ENCODE peak calls at places on chromosomes 2 and 18, in ten cellular contexts. J is HAP-1, V is H1, H is astrocyte of the cerebellum, B is WERI-Rb-1, R is GM23248, X is breast epithelium, S is adrenal gland, Z is upper lobe of right lung, M is kidney. P is an unnamed sample.
A peak's percentile ranks its signal among the peaks of the same experiment; 100 is the strongest.

GRCh38 chr2:142306126-142306525 is 175.3 kb upstream of the LRP1B start:
- DNase-seq in Z (no peak), M (no peak), H (no peak), R (no peak), S (no peak), X (no peak), B (no peak), J (no peak), V (no peak), P (no peak)

GRCh38 chr2:234565201-234565600 is 68.3 kb upstream of the ARL4C start:
- DNase-seq in B (no peak), H (no peak), X (no peak), R (no peak), S (no peak), M (no peak), V (no peak), J (no peak), Z (no peak), P (no peak)

GRCh38 chr2:85341269-85342029 is 12.9 kb downstream of the RETSAT start:
- DNase-seq in R (no peak), Z (no peak), X (no peak), J (no peak), B (no peak), M (no peak), V (no peak), S (no peak), H (no peak), P (no peak)

GRCh38 chr2:241359481-241360045 is 3.5 kb downstream of the FARP2 start:
- DNase-seq in S (no peak), B (no peak), R (no peak), J (no peak), M (no peak), V (no peak), H (no peak), X (no peak), Z (no peak), P (no peak)

GRCh38 chr2:227973241-227973640 is 101.8 kb downstream of the DAW1 start:
- DNase-seq in H (no peak), B (no peak), X (no peak), Z (no peak), J (no peak), M (no peak), R (no peak), V (no peak), S (no peak), P (no peak)

GRCh38 chr18:61443311-61443710 is 110.1 kb downstream of the CDH20 start:
- DNase-seq in X (no peak), B (no peak), H (no peak), Z (no peak), J (no peak), M (no peak), S (no peak), V (no peak), R (no peak), P (no peak)

GRCh38 chr2:169328785-169329184 is 33.5 kb downstream of the LRP2 start:
- DNase-seq in X (no peak), B (no peak), M (no peak), H (no peak), J (no peak), Z (no peak), V (no peak), S (no peak), R (no peak), P (no peak)

GRCh38 chr2:234679766-234680687 is 183.1 kb upstream of the ARL4C start:
- DNase-seq in S (peak; percentile 82), H (peak; percentile 96), B (no peak), M (peak; percentile 87), R (peak; percentile 91), X (no peak), Z (no peak), J (no peak), V (no peak), P (no peak)

GRCh38 chr2:105584437-105585010 is 160.2 kb upstream of the NCK2 start:
- DNase-seq in S (no peak), J (no peak), H (no peak), V (no peak), X (no peak), B (no peak), R (no peak), Z (no peak), M (no peak), P (no peak)

GRCh38 chr2:240567872-240568677 is at the start of gene RNPEPL1:
- DNase-seq in V (no peak), Z (peak; percentile 79), R (peak; percentile 71), S (peak; percentile 46), H (no peak), B (peak; percentile 34), J (no peak), M (peak; percentile 85), X (peak; percentile 25), P (no peak)

GRCh38 chr18:12056884-12057402 is 36.7 kb upstream of the ANKRD62 start:
- DNase-seq in H (no peak), B (no peak), R (no peak), X (no peak), M (no peak), S (no peak), J (no peak), Z (no peak), V (no peak), P (no peak)

GRCh38 chr2:27915191-27915590 is 24.7 kb downstream of the BABAM2 start:
- DNase-seq in V (no peak), R (no peak), Z (no peak), M (no peak), X (no peak), J (no peak), S (no peak), B (no peak), H (no peak), P (no peak)

GRCh38 chr2:72757177-72757775 is 68.6 kb downstream of the EXOC6B start:
- DNase-seq in H (no peak), B (no peak), S (peak; percentile 85), X (no peak), R (no peak), M (no peak), J (peak; percentile 42), Z (no peak), V (no peak), P (no peak)

GRCh38 chr18:25239636-25240468 is 112.1 kb downstream of the ZNF521 start:
- DNase-seq in Z (no peak), M (no peak), B (no peak), X (no peak), H (no peak), V (no peak), S (no peak), R (no peak), J (no peak), P (no peak)
- H3K4me3 ChIP-seq in Z (no peak overlapping the region), M (no peak overlapping the region), B (no peak overlapping the region), X (no peak overlapping the region), H (no peak overlapping the region), V (no peak overlapping the region), S (no peak overlapping the region), R (no peak overlapping the region), J (no peak overlapping the region), P (no peak overlapping the region)

DNA sequence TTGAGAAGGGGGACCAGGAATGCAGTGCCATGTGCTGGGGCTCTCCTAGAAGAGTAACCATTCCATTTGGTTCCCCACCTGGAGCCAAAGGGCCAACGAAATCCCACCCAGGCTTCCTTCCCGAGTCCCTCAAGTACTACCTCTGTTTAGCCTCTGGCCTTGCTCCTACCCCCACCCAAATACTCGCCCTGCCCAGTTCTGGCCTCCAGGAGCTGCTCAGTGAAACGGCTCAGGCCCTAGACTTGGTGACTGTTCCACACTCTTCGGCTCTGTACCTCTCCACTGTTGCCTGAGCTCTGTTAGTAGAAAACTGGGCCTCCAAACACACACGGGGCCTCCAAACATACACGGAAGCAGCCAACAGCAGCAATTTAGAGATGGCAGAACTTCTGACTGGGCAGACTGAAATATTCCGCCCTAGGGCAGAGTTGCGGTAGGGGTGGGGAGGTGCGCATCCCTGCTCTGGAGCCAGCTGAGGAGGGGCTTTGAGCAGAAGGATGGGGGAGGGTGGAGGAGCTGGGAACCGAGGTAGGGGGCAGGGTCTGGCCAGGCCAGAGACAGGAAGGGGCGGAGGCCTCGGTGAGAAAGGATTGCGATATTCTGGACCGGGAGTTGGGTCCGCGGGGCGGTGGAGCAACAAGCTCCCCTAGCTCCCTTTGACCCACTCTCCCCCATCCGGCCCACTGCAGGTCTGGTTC is 4.3 kb downstream of the OTX1 start:
- DNase-seq in M (no peak), V (no peak), X (no peak), H (no peak), R (no peak), B (peak; percentile 16), J (no peak), Z (no peak), S (no peak), P (no peak)
- H3K4me3 ChIP-seq in M (no peak overlapping the region), V (peak overlapping the region; percentile 33), X (no peak overlapping the region), H (no peak overlapping the region), R (peak overlapping the region; percentile 56), B (no peak overlapping the region), J (no peak overlapping the region), Z (no peak overlapping the region), S (no peak overlapping the region), P (no peak overlapping the region)

DNA sequence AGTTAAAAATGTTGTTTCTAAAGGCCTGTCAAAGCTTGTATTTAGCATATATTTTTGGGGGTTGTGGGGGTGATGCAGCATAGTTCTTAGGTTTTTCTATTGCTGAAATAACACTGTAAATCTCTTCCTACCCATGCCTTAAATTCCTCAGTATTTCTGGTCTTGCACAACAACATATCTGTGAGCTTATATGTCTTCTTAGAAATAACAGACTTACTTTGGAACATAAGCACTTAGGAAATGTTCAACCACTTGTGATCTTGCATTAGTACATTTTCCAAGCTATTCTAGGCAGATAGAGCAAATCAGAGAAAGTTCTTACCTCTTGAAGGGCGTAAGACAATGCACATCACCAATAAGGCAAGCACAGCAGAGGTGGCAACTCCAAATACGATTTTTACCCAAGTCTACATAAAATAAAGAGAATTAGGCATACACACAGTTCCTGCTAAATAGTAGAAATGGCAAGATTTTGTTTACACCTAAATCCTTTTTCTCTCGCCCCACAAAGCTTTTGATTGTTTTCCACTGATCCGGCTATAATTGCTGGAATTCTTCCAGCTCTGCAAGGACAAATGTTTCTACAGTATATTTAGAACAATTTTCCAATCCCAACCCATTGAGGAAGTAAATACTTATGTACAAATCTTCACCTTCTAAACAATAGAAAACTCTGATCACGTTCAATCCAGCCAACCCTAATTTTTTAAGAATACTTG is 500 bp downstream of the FAP start:
- DNase-seq in J (no peak), S (no peak), H (no peak), X (no peak), B (no peak), V (no peak), Z (no peak), M (no peak), R (peak; percentile 73), P (no peak)
- H3K4me3 ChIP-seq in J (no peak overlapping the region), S (peak overlapping the region; percentile 2), H (peak overlapping the region; percentile 58), X (peak overlapping the region; percentile 33), B (no peak overlapping the region), V (no peak overlapping the region), Z (peak overlapping the region; percentile 23), M (no peak overlapping the region), R (peak overlapping the region; percentile 88), P (peak overlapping the region; percentile 70)

DNA sequence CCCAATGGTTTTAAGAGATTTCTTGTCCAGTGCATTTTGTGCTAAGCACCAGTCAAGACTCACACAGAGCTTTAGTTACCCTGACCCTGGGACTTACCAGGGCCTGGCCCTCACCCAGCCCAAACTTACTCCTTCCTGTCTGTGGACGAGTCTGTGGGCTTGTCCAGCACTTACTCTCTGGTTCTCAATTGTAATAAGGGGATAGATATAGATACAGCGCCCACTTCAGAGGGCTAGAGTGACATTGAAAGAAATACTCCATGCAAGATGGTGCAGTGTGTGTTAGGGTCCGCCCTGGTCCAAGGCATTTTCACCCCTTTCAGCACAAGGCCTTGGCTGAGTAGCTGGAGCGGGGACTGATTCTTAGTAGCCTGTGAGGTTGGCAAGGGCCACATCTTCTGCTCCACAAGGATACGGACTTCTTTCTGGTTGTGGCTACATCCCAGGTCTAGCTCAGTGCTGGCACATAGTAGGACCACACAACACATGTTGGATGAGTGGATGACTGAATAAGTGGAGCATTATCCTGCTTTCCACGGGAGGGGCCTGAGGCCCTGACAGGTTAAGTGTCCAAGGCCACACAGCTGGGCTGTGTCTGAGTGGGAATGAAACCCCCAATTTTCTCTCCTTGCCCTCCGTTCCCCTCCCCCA is 3.8 kb upstream of the ARID5A start:
- DNase-seq in M (no peak), V (no peak), H (no peak), S (no peak), R (no peak), J (no peak), X (no peak), B (no peak), Z (peak; percentile 53), P (no peak)
- H3K4me3 ChIP-seq in M (no peak overlapping the region), V (no peak overlapping the region), H (no peak overlapping the region), S (no peak overlapping the region), R (no peak overlapping the region), J (no peak overlapping the region), X (no peak overlapping the region), B (no peak overlapping the region), Z (no peak overlapping the region), P (peak overlapping the region; percentile 70)

P was measured in SK-N-MC.